ENCODE peak calls at places on chromosomes 16 and 17, in ten cellular contexts. One of them, this sample, is unnamed.

GRCh38 chr17:21162394-21162775 is 35.6 kb downstream of the DHRS7B start:
- DNase-seq in left kidney: no peak
- DNase-seq in breast epithelium: no peak
- DNase-seq in Right ventricle myocardium superior: no peak
- DNase-seq in A549: no peak
- DNase-seq in HL-60: no peak
- DNase-seq in bronchial epithelial cell: no peak
- DNase-seq in kidney glomerular epithelial cell: no peak
- DNase-seq in naive thymus-derived CD4-positive, alpha-beta T cell: no peak
- DNase-seq in stimulated activated CD4-positive, alpha-beta T cell treated with anti-CD3 and anti-CD28 coated beads, TNF-alpha, amount 100 ng/mL, for 1 hour: no peak
- DNase-seq in this sample: no peak

GRCh38 chr17:40095944-40096791 is 4.2 kb downstream of the NR1D1 start:
- DNase-seq in left kidney: no peak
- DNase-seq in breast epithelium: no peak
- DNase-seq in Right ventricle myocardium superior: peak
- DNase-seq in A549: no peak
- DNase-seq in HL-60: peak
- DNase-seq in bronchial epithelial cell: no peak
- DNase-seq in kidney glomerular epithelial cell: no peak
- DNase-seq in naive thymus-derived CD4-positive, alpha-beta T cell: peak
- DNase-seq in stimulated activated CD4-positive, alpha-beta T cell treated with anti-CD3 and anti-CD28 coated beads, TNF-alpha, amount 100 ng/mL, for 1 hour: peak
- DNase-seq in this sample: peak

GRCh38 chr16:4924593-4925378 is 12.2 kb downstream of the PPL start:
- DNase-seq in left kidney: peak
- DNase-seq in breast epithelium: peak
- DNase-seq in Right ventricle myocardium superior: no peak
- DNase-seq in A549: no peak
- DNase-seq in HL-60: no peak
- DNase-seq in bronchial epithelial cell: peak
- DNase-seq in kidney glomerular epithelial cell: no peak
- DNase-seq in naive thymus-derived CD4-positive, alpha-beta T cell: no peak
- DNase-seq in stimulated activated CD4-positive, alpha-beta T cell treated with anti-CD3 and anti-CD28 coated beads, TNF-alpha, amount 100 ng/mL, for 1 hour: no peak
- DNase-seq in this sample: no peak

GRCh38 chr16:47731252-47731651 is 270.1 kb downstream of the PHKB start:
- DNase-seq in left kidney: no peak
- DNase-seq in breast epithelium: peak
- DNase-seq in Right ventricle myocardium superior: no peak
- DNase-seq in A549: no peak
- DNase-seq in HL-60: no peak
- DNase-seq in bronchial epithelial cell: peak
- DNase-seq in kidney glomerular epithelial cell: no peak
- DNase-seq in naive thymus-derived CD4-positive, alpha-beta T cell: no peak
- DNase-seq in stimulated activated CD4-positive, alpha-beta T cell treated with anti-CD3 and anti-CD28 coated beads, TNF-alpha, amount 100 ng/mL, for 1 hour: no peak
- DNase-seq in this sample: no peak

GRCh38 chr16:28317040-28317880 is 24.9 kb downstream of the SBK1 start:
- DNase-seq in left kidney: peak
- DNase-seq in breast epithelium: no peak
- DNase-seq in Right ventricle myocardium superior: peak
- DNase-seq in A549: peak
- DNase-seq in HL-60: peak
- DNase-seq in bronchial epithelial cell: peak
- DNase-seq in kidney glomerular epithelial cell: peak
- DNase-seq in naive thymus-derived CD4-positive, alpha-beta T cell: peak
- DNase-seq in stimulated activated CD4-positive, alpha-beta T cell treated with anti-CD3 and anti-CD28 coated beads, TNF-alpha, amount 100 ng/mL, for 1 hour: peak
- DNase-seq in this sample: peak

GRCh38 chr16:87194172-87194571 is 123.0 kb downstream of the C16orf95 start:
- DNase-seq in left kidney: no peak
- DNase-seq in breast epithelium: no peak
- DNase-seq in Right ventricle myocardium superior: no peak
- DNase-seq in A549: no peak
- DNase-seq in HL-60: no peak
- DNase-seq in bronchial epithelial cell: no peak
- DNase-seq in kidney glomerular epithelial cell: no peak
- DNase-seq in naive thymus-derived CD4-positive, alpha-beta T cell: no peak
- DNase-seq in stimulated activated CD4-positive, alpha-beta T cell treated with anti-CD3 and anti-CD28 coated beads, TNF-alpha, amount 100 ng/mL, for 1 hour: no peak
- DNase-seq in this sample: no peak

GRCh38 chr17:4900231-4901107 is 1.1 kb downstream of the C17orf107 start:
- DNase-seq in left kidney: peak
- DNase-seq in breast epithelium: no peak
- DNase-seq in Right ventricle myocardium superior: peak
- DNase-seq in A549: no peak
- DNase-seq in HL-60: no peak
- DNase-seq in bronchial epithelial cell: no peak
- DNase-seq in kidney glomerular epithelial cell: no peak
- DNase-seq in naive thymus-derived CD4-positive, alpha-beta T cell: peak
- DNase-seq in stimulated activated CD4-positive, alpha-beta T cell treated with anti-CD3 and anti-CD28 coated beads, TNF-alpha, amount 100 ng/mL, for 1 hour: no peak
- DNase-seq in this sample: no peak

GRCh38 chr16:77223184-77223583 is 24.0 kb downstream of the SYCE1L start:
- DNase-seq in left kidney: peak
- DNase-seq in breast epithelium: no peak
- DNase-seq in Right ventricle myocardium superior: no peak
- DNase-seq in A549: no peak
- DNase-seq in HL-60: no peak
- DNase-seq in bronchial epithelial cell: no peak
- DNase-seq in kidney glomerular epithelial cell: no peak
- DNase-seq in naive thymus-derived CD4-positive, alpha-beta T cell: no peak
- DNase-seq in stimulated activated CD4-positive, alpha-beta T cell treated with anti-CD3 and anti-CD28 coated beads, TNF-alpha, amount 100 ng/mL, for 1 hour: no peak
- DNase-seq in this sample: no peak

GRCh38 chr16:66924527-66925321 is 611 bp downstream of the RRAD start:
- DNase-seq in left kidney: peak
- DNase-seq in breast epithelium: no peak
- DNase-seq in Right ventricle myocardium superior: no peak
- DNase-seq in A549: peak
- DNase-seq in HL-60: no peak
- DNase-seq in bronchial epithelial cell: no peak
- DNase-seq in kidney glomerular epithelial cell: no peak
- DNase-seq in naive thymus-derived CD4-positive, alpha-beta T cell: no peak
- DNase-seq in stimulated activated CD4-positive, alpha-beta T cell treated with anti-CD3 and anti-CD28 coated beads, TNF-alpha, amount 100 ng/mL, for 1 hour: no peak
- DNase-seq in this sample: no peak

GRCh38 chr17:82309656-82310570 is 7.5 kb downstream of the CD7 start:
- DNase-seq in left kidney: no peak
- DNase-seq in breast epithelium: no peak
- DNase-seq in Right ventricle myocardium superior: no peak
- DNase-seq in A549: no peak
- DNase-seq in HL-60: no peak
- DNase-seq in bronchial epithelial cell: no peak
- DNase-seq in kidney glomerular epithelial cell: no peak
- DNase-seq in naive thymus-derived CD4-positive, alpha-beta T cell: no peak
- DNase-seq in stimulated activated CD4-positive, alpha-beta T cell treated with anti-CD3 and anti-CD28 coated beads, TNF-alpha, amount 100 ng/mL, for 1 hour: no peak
- DNase-seq in this sample: no peak

GRCh38 chr16:59665618-59666220 is 931.6 kb upstream of the GOT2 start:
- DNase-seq in left kidney: no peak
- DNase-seq in breast epithelium: no peak
- DNase-seq in Right ventricle myocardium superior: no peak
- DNase-seq in A549: no peak
- DNase-seq in HL-60: no peak
- DNase-seq in bronchial epithelial cell: no peak
- DNase-seq in kidney glomerular epithelial cell: no peak
- DNase-seq in naive thymus-derived CD4-positive, alpha-beta T cell: no peak
- DNase-seq in stimulated activated CD4-positive, alpha-beta T cell treated with anti-CD3 and anti-CD28 coated beads, TNF-alpha, amount 100 ng/mL, for 1 hour: no peak
- DNase-seq in this sample: no peak

GRCh38 chr17:35087731-35088646 is 24.5 kb upstream of the RFFL start:
- DNase-seq in left kidney: peak
- DNase-seq in breast epithelium: no peak
- DNase-seq in Right ventricle myocardium superior: peak
- DNase-seq in A549: no peak
- DNase-seq in HL-60: peak
- DNase-seq in bronchial epithelial cell: peak
- DNase-seq in kidney glomerular epithelial cell: peak
- DNase-seq in naive thymus-derived CD4-positive, alpha-beta T cell: peak
- DNase-seq in stimulated activated CD4-positive, alpha-beta T cell treated with anti-CD3 and anti-CD28 coated beads, TNF-alpha, amount 100 ng/mL, for 1 hour: no peak
- DNase-seq in this sample: no peak

GRCh38 chr17:50130778-50131317 is 888 bp upstream of the SAMD14 start:
- DNase-seq in left kidney: peak
- DNase-seq in breast epithelium: no peak
- DNase-seq in Right ventricle myocardium superior: no peak
- DNase-seq in A549: no peak
- DNase-seq in HL-60: no peak
- DNase-seq in bronchial epithelial cell: no peak
- DNase-seq in kidney glomerular epithelial cell: no peak
- DNase-seq in naive thymus-derived CD4-positive, alpha-beta T cell: no peak
- DNase-seq in stimulated activated CD4-positive, alpha-beta T cell treated with anti-CD3 and anti-CD28 coated beads, TNF-alpha, amount 100 ng/mL, for 1 hour: no peak
- DNase-seq in this sample: no peak

GRCh38 chr17:36600936-36601302 is 464 bp upstream of the MRM1 start:
- DNase-seq in left kidney: no peak
- DNase-seq in breast epithelium: no peak
- DNase-seq in Right ventricle myocardium superior: no peak
- DNase-seq in A549: no peak
- DNase-seq in HL-60: no peak
- DNase-seq in bronchial epithelial cell: no peak
- DNase-seq in kidney glomerular epithelial cell: peak
- DNase-seq in naive thymus-derived CD4-positive, alpha-beta T cell: peak
- DNase-seq in stimulated activated CD4-positive, alpha-beta T cell treated with anti-CD3 and anti-CD28 coated beads, TNF-alpha, amount 100 ng/mL, for 1 hour: no peak
- DNase-seq in this sample: no peak

GRCh38 chr16:24993722-24994686 is 21.2 kb downstream of the ARHGAP17 start:
- DNase-seq in left kidney: no peak
- DNase-seq in breast epithelium: no peak
- DNase-seq in Right ventricle myocardium superior: no peak
- DNase-seq in A549: peak
- DNase-seq in HL-60: no peak
- DNase-seq in bronchial epithelial cell: peak
- DNase-seq in kidney glomerular epithelial cell: peak
- DNase-seq in naive thymus-derived CD4-positive, alpha-beta T cell: no peak
- DNase-seq in stimulated activated CD4-positive, alpha-beta T cell treated with anti-CD3 and anti-CD28 coated beads, TNF-alpha, amount 100 ng/mL, for 1 hour: no peak
- DNase-seq in this sample: no peak

GRCh38 chr17:7478276-7479138 is 924 bp downstream of the ZBTB4 start:
- DNase-seq in left kidney: peak
- DNase-seq in breast epithelium: no peak
- DNase-seq in Right ventricle myocardium superior: peak
- DNase-seq in A549: peak
- DNase-seq in HL-60: no peak
- DNase-seq in bronchial epithelial cell: peak
- DNase-seq in kidney glomerular epithelial cell: peak
- DNase-seq in naive thymus-derived CD4-positive, alpha-beta T cell: peak
- DNase-seq in stimulated activated CD4-positive, alpha-beta T cell treated with anti-CD3 and anti-CD28 coated beads, TNF-alpha, amount 100 ng/mL, for 1 hour: no peak
- DNase-seq in this sample: peak

GRCh38 chr16:81505011-81505660 is 60.5 kb downstream of the CMIP start:
- DNase-seq in left kidney: peak
- DNase-seq in breast epithelium: peak
- DNase-seq in Right ventricle myocardium superior: no peak
- DNase-seq in A549: no peak
- DNase-seq in HL-60: no peak
- DNase-seq in bronchial epithelial cell: peak
- DNase-seq in kidney glomerular epithelial cell: peak
- DNase-seq in naive thymus-derived CD4-positive, alpha-beta T cell: no peak
- DNase-seq in stimulated activated CD4-positive, alpha-beta T cell treated with anti-CD3 and anti-CD28 coated beads, TNF-alpha, amount 100 ng/mL, for 1 hour: no peak
- DNase-seq in this sample: no peak

GRCh38 chr17:61323696-61324539 is 75.7 kb upstream of the TBX2 start:
- DNase-seq in left kidney: peak
- DNase-seq in breast epithelium: no peak
- DNase-seq in Right ventricle myocardium superior: no peak
- DNase-seq in A549: no peak
- DNase-seq in HL-60: no peak
- DNase-seq in bronchial epithelial cell: no peak
- DNase-seq in kidney glomerular epithelial cell: no peak
- DNase-seq in naive thymus-derived CD4-positive, alpha-beta T cell: no peak
- DNase-seq in stimulated activated CD4-positive, alpha-beta T cell treated with anti-CD3 and anti-CD28 coated beads, TNF-alpha, amount 100 ng/mL, for 1 hour: no peak
- DNase-seq in this sample: no peak

GRCh38 chr16:56580391-56581048 is 8.8 kb upstream of the MT3 start:
- DNase-seq in left kidney: no peak
- DNase-seq in breast epithelium: no peak
- DNase-seq in Right ventricle myocardium superior: no peak
- DNase-seq in A549: no peak
- DNase-seq in HL-60: no peak
- DNase-seq in bronchial epithelial cell: no peak
- DNase-seq in kidney glomerular epithelial cell: no peak
- DNase-seq in naive thymus-derived CD4-positive, alpha-beta T cell: no peak
- DNase-seq in stimulated activated CD4-positive, alpha-beta T cell treated with anti-CD3 and anti-CD28 coated beads, TNF-alpha, amount 100 ng/mL, for 1 hour: no peak
- DNase-seq in this sample: no peak

GRCh38 chr17:9566067-9566466 is 9.6 kb downstream of the STX8 start:
- DNase-seq in left kidney: no peak
- DNase-seq in breast epithelium: no peak
- DNase-seq in Right ventricle myocardium superior: no peak
- DNase-seq in A549: no peak
- DNase-seq in HL-60: no peak
- DNase-seq in bronchial epithelial cell: no peak
- DNase-seq in kidney glomerular epithelial cell: no peak
- DNase-seq in naive thymus-derived CD4-positive, alpha-beta T cell: no peak
- DNase-seq in stimulated activated CD4-positive, alpha-beta T cell treated with anti-CD3 and anti-CD28 coated beads, TNF-alpha, amount 100 ng/mL, for 1 hour: no peak
- DNase-seq in this sample: no peak

GRCh38 chr16:970379-970765 is 412 bp downstream of the LMF1 start:
- DNase-seq in left kidney: no peak
- DNase-seq in breast epithelium: no peak
- DNase-seq in Right ventricle myocardium superior: no peak
- DNase-seq in A549: peak
- DNase-seq in HL-60: no peak
- DNase-seq in bronchial epithelial cell: no peak
- DNase-seq in kidney glomerular epithelial cell: no peak
- DNase-seq in naive thymus-derived CD4-positive, alpha-beta T cell: no peak
- DNase-seq in stimulated activated CD4-positive, alpha-beta T cell treated with anti-CD3 and anti-CD28 coated beads, TNF-alpha, amount 100 ng/mL, for 1 hour: no peak
- DNase-seq in this sample: no peak

GRCh38 chr17:40326014-40326831 is 17.2 kb downstream of the RARA start:
- DNase-seq in left kidney: no peak
- DNase-seq in breast epithelium: peak
- DNase-seq in Right ventricle myocardium superior: no peak
- DNase-seq in A549: no peak
- DNase-seq in HL-60: peak
- DNase-seq in bronchial epithelial cell: no peak
- DNase-seq in kidney glomerular epithelial cell: no peak
- DNase-seq in naive thymus-derived CD4-positive, alpha-beta T cell: peak
- DNase-seq in stimulated activated CD4-positive, alpha-beta T cell treated with anti-CD3 and anti-CD28 coated beads, TNF-alpha, amount 100 ng/mL, for 1 hour: no peak
- DNase-seq in this sample: no peak

GRCh38 chr17:13266596-13266995 is 248.8 kb upstream of the ELAC2 start:
- DNase-seq in left kidney: no peak
- DNase-seq in breast epithelium: no peak
- DNase-seq in Right ventricle myocardium superior: no peak
- DNase-seq in A549: no peak
- DNase-seq in HL-60: no peak
- DNase-seq in bronchial epithelial cell: no peak
- DNase-seq in kidney glomerular epithelial cell: no peak
- DNase-seq in naive thymus-derived CD4-positive, alpha-beta T cell: no peak
- DNase-seq in stimulated activated CD4-positive, alpha-beta T cell treated with anti-CD3 and anti-CD28 coated beads, TNF-alpha, amount 100 ng/mL, for 1 hour: no peak
- DNase-seq in this sample: no peak

GRCh38 chr17:49566668-49567071 is 9.0 kb upstream of the NXPH3 start:
- DNase-seq in left kidney: no peak
- DNase-seq in breast epithelium: no peak
- DNase-seq in Right ventricle myocardium superior: no peak
- DNase-seq in A549: no peak
- DNase-seq in HL-60: no peak
- DNase-seq in bronchial epithelial cell: peak
- DNase-seq in kidney glomerular epithelial cell: no peak
- DNase-seq in naive thymus-derived CD4-positive, alpha-beta T cell: no peak
- DNase-seq in stimulated activated CD4-positive, alpha-beta T cell treated with anti-CD3 and anti-CD28 coated beads, TNF-alpha, amount 100 ng/mL, for 1 hour: no peak
- DNase-seq in this sample: no peak

GRCh38 chr17:21361020-21361809 is 14.9 kb upstream of the KCNJ12 start:
- DNase-seq in left kidney: no peak
- DNase-seq in breast epithelium: no peak
- DNase-seq in Right ventricle myocardium superior: no peak
- DNase-seq in A549: no peak
- DNase-seq in HL-60: no peak
- DNase-seq in bronchial epithelial cell: no peak
- DNase-seq in kidney glomerular epithelial cell: no peak
- DNase-seq in naive thymus-derived CD4-positive, alpha-beta T cell: no peak
- DNase-seq in stimulated activated CD4-positive, alpha-beta T cell treated with anti-CD3 and anti-CD28 coated beads, TNF-alpha, amount 100 ng/mL, for 1 hour: no peak
- DNase-seq in this sample: no peak

This sample was measured in stimulated activated CD8-positive, alpha-beta memory T cell treated with anti-CD3 and anti-CD28 coated beads, Interleukin-2, amount 100 ng/mL, for 1 hour.